ENCODE peak calls at places on chromosomes 4 and X, in ten cellular contexts. F is tibial nerve, E is right lobe of liver, X is IMR-90, L is ovary, U is sigmoid colon, Y is breast epithelium, Z is A549, N is Peyer's patch, J is GM12891. R is an unnamed sample.

GRCh38 chr4:115657991-115658390 is 544.6 kb upstream of the NDST4 start:
- DNase-seq in N (no peak), Y (no peak), E (no peak), X (no peak), Z (no peak), L (no peak), J (no peak), F (no peak), U (no peak), R (no peak)

GRCh38 chr4:168050002-168050401 is 42.3 kb upstream of the ANXA10 start:
- DNase-seq in F (no peak), E (no peak), L (no peak), X (no peak), Z (no peak), J (no peak), Y (no peak), N (no peak), U (no peak), R (no peak)

GRCh38 chr4:145898926-145899531 is 39.6 kb downstream of the ZNF827 start:
- DNase-seq in E (no peak), X (no peak), N (no peak), F (no peak), Y (no peak), Z (no peak), J (no peak), U (no peak), L (no peak), R (no peak)

GRCh38 chr4:148574502-148574901 is 132.3 kb upstream of the NR3C2 start:
- DNase-seq in L (no peak), J (no peak), F (no peak), N (no peak), Z (no peak), E (no peak), X (peak; percentile 72), U (no peak), Y (no peak), R (no peak)

GRCh38 chr4:85598936-85599335 is 124.0 kb downstream of the ARHGAP24 start:
- DNase-seq in J (no peak), F (no peak), L (no peak), E (no peak), X (no peak), U (no peak), Z (no peak), N (no peak), Y (no peak), R (no peak)

GRCh38 chr4:99811850-99812249 is 4.8 kb upstream of the DAPP1 start:
- DNase-seq in Y (no peak), N (peak; percentile 62), X (peak; percentile 20), E (no peak), J (no peak), L (no peak), F (no peak), Z (peak; percentile 21), U (no peak), R (peak; percentile 57)

GRCh38 chr4:27684501-27685077 is 823.9 kb downstream of the STIM2 start:
- DNase-seq in E (peak; percentile 44), N (peak; percentile 48), Z (peak; percentile 58), U (peak; percentile 71), J (no peak), X (peak; percentile 42), L (no peak), Y (peak; percentile 52), F (peak; percentile 13), R (peak; percentile 64)

GRCh38 chr4:36128689-36129088 is 115.6 kb downstream of the ARAP2 start:
- DNase-seq in F (no peak), J (no peak), L (no peak), Y (no peak), Z (no peak), U (no peak), E (no peak), X (peak; percentile 1), N (no peak), R (no peak)

GRCh38 chr4:793941-794621 is 31.8 kb downstream of the CPLX1 start:
- DNase-seq in F (peak; percentile 10), L (no peak), Z (no peak), X (peak; percentile 22), E (no peak), N (no peak), J (no peak), Y (no peak), U (no peak), R (no peak)

GRCh38 chr4:183906736-183907651 is 1.9 kb downstream of the STOX2 start:
- DNase-seq in X (no peak), Y (no peak), U (peak; percentile 64), Z (no peak), N (no peak), F (no peak), L (peak; percentile 27), J (peak; percentile 23), E (peak; percentile 28), R (no peak)

GRCh38 chr4:127959794-127960193 is 5.2 kb downstream of the MFSD8 start:
- DNase-seq in J (no peak), N (no peak), Y (no peak), E (no peak), X (peak; percentile 6), L (no peak), Z (no peak), F (no peak), U (no peak), R (no peak)

GRCh38 chrX:77436682-77437081 is 10.5 kb upstream of the FGF16 start:
- DNase-seq in Z (peak; percentile 23), F (no peak), J (no peak), N (no peak), X (peak; percentile 52), L (no peak), U (no peak), Y (no peak), E (no peak), R (no peak)

GRCh38 chrX:44223150-44223549 is 120.3 kb downstream of the EFHC2 start:
- DNase-seq in U (no peak), X (peak; percentile 38), N (peak; percentile 56), Z (no peak), Y (no peak), L (peak; percentile 53), J (no peak), F (no peak), E (no peak), R (peak; percentile 56)

GRCh38 chr4:41442818-41443217 is 95.1 kb upstream of the LIMCH1 start:
- DNase-seq in U (no peak), F (no peak), X (no peak), E (no peak), J (no peak), N (no peak), Z (peak; percentile 18), Y (no peak), L (no peak), R (no peak)

GRCh38 chrX:111100191-111100590 is 4.2 kb downstream of the PAK3 start:
- DNase-seq in Y (no peak), N (no peak), Z (peak; percentile 43), U (no peak), X (peak; percentile 24), J (peak; percentile 27), F (no peak), E (peak; percentile 21), L (peak; percentile 26), R (no peak)

GRCh38 chr4:93828830-93829530 is 427 bp downstream of the ATOH1 start:
- DNase-seq in F (no peak), E (no peak), Z (no peak), U (no peak), N (peak; percentile 50), L (no peak), Y (no peak), X (no peak), J (no peak), R (no peak)

GRCh38 chr4:110198472-110199419 is at the start of gene ELOVL6:
- DNase-seq in X (peak; percentile 72), U (peak; percentile 79), Z (peak; percentile 73), Y (no peak), L (peak; percentile 41), J (no peak), E (peak; percentile 87), N (peak; percentile 76), F (peak; percentile 31), R (peak; percentile 80)
- TF ChIP-seq POLR2A in X (peak; percentile 44), U (no peak), Z (no peak), Y (no peak), L (no peak), J (no peak), E (peak; percentile 59), N (no peak), F (no peak), R (no peak)

DNA sequence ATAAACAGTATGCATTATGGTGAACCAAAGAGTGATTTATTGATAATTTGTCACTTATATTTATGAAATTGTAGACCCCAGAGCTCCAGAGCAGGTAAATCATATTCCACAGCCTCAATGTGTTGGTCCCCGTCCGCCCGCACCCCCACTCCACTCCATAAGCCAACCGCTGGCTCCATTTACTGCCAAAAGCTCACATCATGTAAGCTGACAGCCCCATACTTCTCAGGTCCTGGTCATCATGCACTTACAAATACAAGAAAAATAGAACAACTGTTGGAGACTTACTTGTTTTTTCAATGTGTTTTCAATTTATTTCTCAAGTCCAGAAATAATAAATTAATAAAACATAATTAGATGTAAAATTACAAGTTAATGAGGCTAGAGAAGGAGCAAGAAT is 235.7 kb upstream of the HAND2 start:
- DNase-seq in Z (no peak), J (no peak), N (no peak), Y (no peak), U (no peak), F (no peak), E (no peak), X (no peak), L (no peak), R (no peak)
- TF ChIP-seq POLR2A in Z (no peak), J (no peak), N (no peak), Y (no peak), U (no peak), F (no peak), E (no peak), X (no peak), L (no peak), R (no peak)

GRCh38 chrX:1392376-1393130 is 640 bp upstream of the SLC25A6 start:
- DNase-seq in J (peak; percentile 65), Z (peak; percentile 83), X (peak; percentile 52), Y (peak; percentile 73), U (peak; percentile 91), N (peak; percentile 74), L (peak; percentile 81), F (peak; percentile 52), E (peak; percentile 83), R (peak; percentile 82)
- TF ChIP-seq POLR2A in J (peak; percentile 82), Z (no peak), X (no peak), Y (peak; percentile 34), U (no peak), N (no peak), L (peak; percentile 49), F (peak; percentile 21), E (no peak), R (no peak)

GRCh38 chr4:76011018-76011670 is 3.8 kb upstream of the CXCL9 start:
- DNase-seq in J (no peak), U (no peak), Z (no peak), E (no peak), F (no peak), N (no peak), L (no peak), Y (no peak), X (no peak), R (no peak)
- TF ChIP-seq POLR2A in J (no peak), U (no peak), Z (no peak), E (no peak), F (no peak), N (no peak), L (no peak), Y (no peak), X (no peak), R (no peak)